ENCODE peak calls at places on chromosome 5, in four cellular contexts. W is H1, H is HepG2, J is GM12878. E is an unnamed sample.

GRCh38 chr5:109191153-109191558 is 218.6 kb downstream of the PJA2 start:
- DNase-seq in J (no peak), W (no peak), H (no peak), E (no peak)

GRCh38 chr5:3322642-3323041 is 273.0 kb upstream of the IRX1 start:
- DNase-seq in H (no peak), J (no peak), W (no peak), E (no peak)

GRCh38 chr5:38790891-38791290 is 54.9 kb upstream of the OSMR start:
- DNase-seq in J (no peak), W (no peak), H (no peak), E (no peak)

GRCh38 chr5:178551059-178551458 is 39.1 kb downstream of the COL23A1 start:
- DNase-seq in J (no peak), H (peak; percentile 18), W (no peak), E (peak; percentile 54)

GRCh38 chr5:175202461-175203065 is 241.4 kb downstream of the DRD1 start:
- DNase-seq in W (no peak), J (no peak), H (no peak), E (no peak)

GRCh38 chr5:181173420-181174342 is 26.3 kb downstream of the OR2V2 start:
- DNase-seq in J (peak; percentile 84), W (peak; percentile 98), H (peak; percentile 39), E (peak; percentile 59)

GRCh38 chr5:1536298-1537165 is 12.8 kb upstream of the LPCAT1 start:
- DNase-seq in H (peak; percentile 30), W (peak; percentile 29), J (peak; percentile 72), E (no peak)

GRCh38 chr5:43152946-43153345 is 32.2 kb downstream of the ZNF131 start:
- DNase-seq in H (no peak), J (no peak), W (no peak), E (no peak)

GRCh38 chr5:52794519-52794918 is 6.8 kb downstream of the ITGA1 start:
- DNase-seq in H (peak; percentile 83), W (no peak), J (no peak), E (no peak)

GRCh38 chr5:141902416-141902815 is 21.3 kb upstream of the DELE1 start:
- DNase-seq in W (no peak), J (no peak), H (no peak), E (peak; percentile 82)

GRCh38 chr5:176144508-176144907 is 93.7 kb upstream of the SIMC1 start:
- DNase-seq in H (no peak), W (no peak), J (no peak), E (no peak)

GRCh38 chr5:167664222-167664804 is 627.1 kb upstream of the WWC1 start:
- DNase-seq in W (no peak), J (peak; percentile 15), H (no peak), E (no peak)

GRCh38 chr5:57488308-57488955 is 5.8 kb upstream of the ACTBL2 start:
- DNase-seq in W (no peak), J (no peak), H (no peak), E (no peak)

GRCh38 chr5:157959355-157959754 is 100.4 kb upstream of the CLINT1 start:
- DNase-seq in H (no peak), J (no peak), W (no peak), E (no peak)

GRCh38 chr5:157963244-157963643 is 104.3 kb upstream of the CLINT1 start:
- DNase-seq in H (no peak), W (no peak), J (no peak), E (no peak)

GRCh38 chr5:157961828-157962390 is 103.0 kb upstream of the CLINT1 start:
- DNase-seq in W (no peak), H (no peak), J (no peak), E (peak; percentile 52)

GRCh38 chr5:157963761-157964160 is 104.8 kb upstream of the CLINT1 start:
- DNase-seq in H (no peak), J (no peak), W (no peak), E (no peak)

DNA sequence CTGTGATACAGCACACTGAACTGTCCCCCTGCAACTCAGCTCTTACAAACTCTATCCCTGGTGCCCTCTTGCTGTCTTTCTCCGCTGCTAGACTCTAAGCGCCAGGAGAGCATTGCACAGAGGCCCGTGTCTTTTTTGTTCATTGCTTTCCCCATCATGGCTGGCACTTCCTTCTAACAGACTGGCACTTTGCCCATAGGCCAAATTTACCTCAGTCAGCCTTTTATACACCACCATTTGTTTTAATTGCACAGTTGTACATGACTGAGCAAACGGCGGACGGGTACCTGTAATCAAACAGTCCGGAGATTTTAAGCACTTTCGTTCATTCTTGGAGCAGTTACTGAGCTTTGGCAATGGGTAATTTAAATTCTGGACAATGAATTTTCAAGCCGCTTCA is 102.2 kb upstream of the CLINT1 start:
- DNase-seq in J (no peak), W (no peak), H (no peak), E (peak; percentile 34)
- TF ChIP-seq TCF12 in J (no peak), W (no peak), H (no peak), E (no peak)

GRCh38 chr5:55777332-55777731 is 39.5 kb downstream of the DDX4 start:
- DNase-seq in W (no peak), H (no peak), J (no peak), E (no peak)

GRCh38 chr5:55768279-55768678 is 30.4 kb downstream of the DDX4 start:
- DNase-seq in W (no peak), J (no peak), H (no peak), E (no peak)

GRCh38 chr5:55771175-55771655 is 33.4 kb downstream of the DDX4 start:
- DNase-seq in J (no peak), H (no peak), W (no peak), E (no peak)

DNA sequence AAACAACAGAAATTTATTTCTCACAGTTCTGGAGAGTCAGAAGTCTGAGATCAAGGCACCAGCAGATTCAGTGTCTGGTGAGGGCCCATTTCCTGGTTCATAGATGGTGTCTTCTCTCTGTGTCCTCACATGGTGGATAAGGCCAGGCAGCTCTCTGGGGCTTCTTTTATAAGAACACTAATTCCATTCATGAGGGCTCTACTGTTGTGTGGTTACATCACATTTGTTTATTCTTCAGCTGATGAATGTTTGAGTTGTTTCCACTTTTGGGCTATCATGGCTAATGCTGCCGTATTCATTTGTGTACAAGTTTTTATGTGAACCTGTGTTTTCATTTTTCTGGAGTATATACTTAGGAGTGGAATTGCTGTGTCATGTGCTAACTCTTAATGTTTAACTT is 35.2 kb downstream of the DDX4 start:
- DNase-seq in H (peak; percentile 74), W (no peak), J (no peak), E (no peak)
- TF ChIP-seq TCF12 in H (no peak), W (no peak), J (no peak), E (no peak)

DNA sequence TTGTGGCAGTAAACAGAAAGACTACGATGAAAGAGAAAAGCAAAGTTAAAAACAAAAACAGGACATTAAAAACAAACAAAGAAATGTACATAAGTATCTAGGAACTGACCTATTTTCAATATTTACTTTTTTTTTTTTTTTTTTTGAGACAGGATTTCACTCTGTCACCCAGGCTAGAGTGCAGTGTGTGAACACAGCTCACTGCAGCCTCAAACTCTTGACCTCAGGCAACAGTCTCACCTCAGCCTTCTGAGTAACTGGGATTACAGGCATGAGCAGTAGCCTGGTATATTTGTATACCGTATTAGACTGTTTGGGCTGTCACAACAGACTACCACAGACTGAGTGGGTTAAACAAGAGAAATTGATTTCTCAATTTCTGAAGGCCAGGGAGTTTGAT is 1189.1 kb downstream of the CDH9 start:
- DNase-seq in J (no peak), H (no peak), W (no peak), E (no peak)
- TF ChIP-seq TCF12 in J (no peak), H (no peak), W (no peak), E (no peak)

GRCh38 chr5:24475101-24475500 is 169.7 kb downstream of the CDH10 start:
- DNase-seq in H (no peak), W (no peak), J (no peak), E (no peak)
- TF ChIP-seq TCF12 in H (no peak), W (no peak), J (no peak), E (no peak)

DNA sequence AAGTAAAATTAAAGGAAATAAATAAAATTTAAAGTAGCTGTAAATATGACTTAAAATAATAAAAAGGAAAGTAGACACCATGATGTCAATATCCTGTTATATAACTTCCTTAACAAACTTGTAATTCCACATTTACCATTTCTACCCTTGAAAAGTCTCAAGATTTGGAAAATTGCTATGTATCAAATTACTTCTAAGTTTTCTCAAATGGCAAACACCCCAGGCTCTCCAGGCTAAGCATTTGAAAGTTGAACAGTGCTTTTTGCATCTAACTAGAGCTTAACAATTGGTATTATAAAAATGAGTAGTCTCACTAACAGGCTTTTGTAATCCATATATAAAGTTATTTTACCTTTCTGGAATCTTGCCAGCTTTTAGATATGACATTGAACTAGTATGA is 41.5 kb upstream of the MACIR start:
- DNase-seq in J (no peak), W (no peak), H (no peak), E (no peak)
- TF ChIP-seq TCF12 in J (no peak), W (no peak), H (no peak), E (no peak)

GRCh38 chr5:139475865-139476651 is 5.3 kb downstream of the SMIM33 start:
- DNase-seq in H (no peak), W (no peak), J (no peak), E (no peak)
- TF ChIP-seq TCF12 in H (no peak), W (no peak), J (no peak), E (no peak)

GRCh38 chr5:75526065-75526464 is 14.4 kb downstream of the POLK start:
- DNase-seq in W (no peak), J (no peak), H (no peak), E (no peak)
- TF ChIP-seq TCF12 in W (no peak), J (no peak), H (no peak), E (no peak)

DNA sequence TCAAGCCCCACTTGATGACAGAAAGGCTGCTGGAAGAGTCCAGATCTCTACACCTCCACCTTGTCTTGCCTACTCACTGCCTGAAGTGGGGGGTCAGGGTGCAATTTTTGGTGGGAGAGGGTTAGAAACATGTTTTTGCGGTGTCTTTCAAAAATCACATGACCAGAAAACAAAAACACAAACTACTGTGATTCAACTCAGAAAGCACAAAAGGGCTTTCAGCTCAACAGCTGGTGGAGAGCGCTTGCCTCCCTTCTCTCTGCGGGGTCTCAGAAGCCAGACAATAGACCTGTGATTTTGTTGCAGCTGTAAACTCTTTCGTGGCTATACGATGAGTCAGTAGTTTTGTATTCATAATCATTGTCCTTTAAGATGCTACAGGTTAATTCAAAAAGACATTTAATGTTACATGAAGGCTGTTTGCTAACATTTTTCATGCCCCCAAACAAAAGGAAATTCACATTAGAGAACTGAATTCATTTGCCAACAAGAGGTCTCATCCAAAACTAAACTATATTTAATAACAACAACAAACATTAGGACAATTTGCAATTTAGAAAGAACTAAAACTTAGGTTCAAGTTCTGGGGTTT is 172.6 kb upstream of the RAI14 start:
- DNase-seq in J (no peak), W (no peak), H (no peak), E (no peak)
- TF ChIP-seq TCF12 in J (no peak), W (peak; percentile 93), H (no peak), E (no peak)

GRCh38 chr5:14741721-14742426 is 77.4 kb downstream of the OTULIN start:
- DNase-seq in H (no peak), J (no peak), W (no peak), E (no peak)
- TF ChIP-seq TCF12 in H (no peak), J (no peak), W (no peak), E (no peak)

E was measured in SK-N-SH.